ENCODE peak calls at places on chromosomes 16 and 17, in eight cellular contexts. N is CD8-positive, alpha-beta memory T cell; V is right atrium auricular region; T is adrenal gland; C is Caco-2; P is GM12864; B is brain microvascular endothelial cell; Q is T-helper 2 cell treated with Interferon-gamma antibody and Interleukin-4, amounts not matched to agents 5 μg/mL and 100 μg/mL, for 36 hours. Y is an unnamed sample.

GRCh38 chr17:27494192-27495091 is 38.2 kb downstream of the KSR1 start:
- DNase-seq in Q (no peak), C (peak), B (no peak), V (peak), N (no peak), T (peak), P (no peak), Y (no peak)

GRCh38 chr17:74619077-74619673 is 4.4 kb downstream of the CD300E start:
- DNase-seq in C (no peak), T (no peak), P (no peak), B (no peak), V (no peak), N (no peak), Q (no peak), Y (no peak)

GRCh38 chr16:8469102-8469778 is 121.1 kb downstream of the TMEM114 start:
- DNase-seq in Q (no peak), V (no peak), P (no peak), C (no peak), T (no peak), N (no peak), B (no peak), Y (no peak)

GRCh38 chr17:81868674-81869220 is 2.4 kb downstream of the ARHGDIA start:
- DNase-seq in B (peak), N (no peak), C (peak), V (no peak), Q (no peak), T (peak), P (no peak), Y (no peak)

GRCh38 chr17:69857412-69857835 is 217.6 kb upstream of the KCNJ16 start:
- DNase-seq in P (no peak), N (no peak), V (no peak), Q (no peak), C (no peak), T (no peak), B (peak), Y (no peak)

GRCh38 chr16:69890114-69890890 is 60.8 kb upstream of the CLEC18A start:
- DNase-seq in B (no peak), N (no peak), P (no peak), Q (no peak), C (no peak), V (peak), T (no peak), Y (no peak)

GRCh38 chr17:76734080-76734840 is 2.9 kb downstream of the SRSF2 start:
- DNase-seq in B (no peak), N (no peak), Q (no peak), P (no peak), C (no peak), V (no peak), T (no peak), Y (no peak)

GRCh38 chr16:56611281-56611833 is 3.0 kb downstream of the MT2A start:
- DNase-seq in P (no peak), C (no peak), T (peak), V (peak), N (no peak), B (peak), Q (no peak), Y (no peak)

GRCh38 chr16:56912746-56913703 is 18.9 kb upstream of the HERPUD1 start:
- DNase-seq in P (no peak), B (peak), N (no peak), V (no peak), Q (no peak), T (no peak), C (no peak), Y (no peak)

GRCh38 chr17:79808763-79809529 is 12.1 kb upstream of the CBX8 start:
- DNase-seq in T (no peak), C (peak), Q (no peak), N (no peak), V (no peak), B (no peak), P (no peak), Y (no peak)

GRCh38 chr16:19410435-19411153 is 7.1 kb upstream of the TMC5 start:
- DNase-seq in V (no peak), N (no peak), Q (peak), C (peak), B (no peak), P (no peak), T (no peak), Y (no peak)

GRCh38 chr17:66583112-66583748 is 251.7 kb upstream of the CACNG5 start:
- DNase-seq in P (no peak), Q (no peak), T (no peak), N (no peak), C (no peak), V (no peak), B (no peak), Y (no peak)

GRCh38 chr16:47197536-47198179 is 53.9 kb upstream of the NETO2 start:
- DNase-seq in T (peak), N (no peak), Q (no peak), V (peak), B (no peak), P (no peak), C (no peak), Y (no peak)

GRCh38 chr17:62716834-62717588 is 89.5 kb downstream of the MRC2 start:
- DNase-seq in Q (no peak), V (no peak), T (no peak), N (no peak), C (no peak), P (no peak), B (no peak), Y (no peak)

GRCh38 chr17:76547183-76547641 is 7.4 kb downstream of the PRCD start:
- DNase-seq in N (peak), V (peak), P (no peak), B (peak), C (no peak), Q (peak), T (peak), Y (peak)

GRCh38 chr17:7258731-7259554 is 3.3 kb downstream of the CLDN7 start:
- DNase-seq in N (no peak), V (no peak), Q (no peak), C (no peak), B (no peak), T (no peak), P (no peak), Y (no peak)

GRCh38 chr17:72370819-72371218 is 250.0 kb downstream of the SOX9 start:
- DNase-seq in V (no peak), T (no peak), C (no peak), N (no peak), P (no peak), Q (no peak), B (peak), Y (no peak)

GRCh38 chr16:59634951-59635350 is 900.8 kb upstream of the GOT2 start:
- DNase-seq in Q (no peak), V (no peak), C (no peak), N (no peak), B (peak), T (no peak), P (no peak), Y (no peak)

GRCh38 chr16:54290203-54291106 is 3.9 kb upstream of the IRX3 start:
- DNase-seq in V (no peak), T (no peak), P (no peak), C (no peak), Q (no peak), N (no peak), B (no peak), Y (no peak)

Y was measured in effector memory CD4-positive, alpha-beta T cell.